ENCODE peak calls at places on chromosomes 16 and 17, in five cellular contexts. O is heart left ventricle; V is CD8-positive, alpha-beta T cell; P is Peyer's patch; J is HepG2. Y is an unnamed sample.

GRCh38 chr17:72922223-72922622 is 170.3 kb downstream of the SLC39A11 start:
- DNase-seq in P (no peak), J (no peak), V (no peak), O (no peak), Y (no peak)

GRCh38 chr16:48432136-48432535 is 46.9 kb upstream of the SIAH1 start:
- DNase-seq in J (no peak), V (no peak), P (no peak), O (no peak), Y (no peak)

GRCh38 chr16:35154627-35155026 is 1695.2 kb downstream of the TP53TG3F start:
- DNase-seq in P (no peak), V (no peak), J (no peak), O (no peak), Y (no peak)

GRCh38 chr16:4648917-4649316 is 24.3 kb downstream of the MGRN1 start:
- DNase-seq in V (no peak), J (no peak), O (no peak), P (no peak), Y (no peak)

GRCh38 chr16:23578096-23578830 is 17.9 kb downstream of the NDUFAB1 start:
- DNase-seq in J (no peak), V (no peak), O (no peak), P (no peak), Y (no peak)

GRCh38 chr17:69335018-69335417 is 8.1 kb upstream of the ABCA5 start:
- DNase-seq in J (peak; percentile 46), P (no peak), V (no peak), O (no peak), Y (no peak)

GRCh38 chr16:75107505-75107904 is 9.1 kb downstream of the LDHD start:
- DNase-seq in O (no peak), P (no peak), J (no peak), V (no peak), Y (no peak)

GRCh38 chr17:74631468-74632195 is 8.1 kb upstream of the CD300E start:
- DNase-seq in V (no peak), P (no peak), J (no peak), O (no peak), Y (no peak)

GRCh38 chr17:79984045-79984840 is 51.4 kb downstream of the TBC1D16 start:
- DNase-seq in P (no peak), O (no peak), V (no peak), J (no peak), Y (no peak)

GRCh38 chr17:74749262-74750038 is 1.0 kb downstream of the NHERF1 start:
- DNase-seq in J (no peak), V (peak; percentile 77), P (peak; percentile 49), O (no peak), Y (no peak)

GRCh38 chr17:81930142-81931125 is 2.9 kb upstream of the MAFG start:
- DNase-seq in O (no peak), V (no peak), J (no peak), P (no peak), Y (no peak)

GRCh38 chr16:68469728-68470460 is 21.6 kb upstream of the SMPD3 start:
- DNase-seq in V (no peak), O (no peak), P (peak; percentile 23), J (no peak), Y (no peak)

GRCh38 chr17:2351269-2351668 is 14.0 kb downstream of the SGSM2 start:
- DNase-seq in V (no peak), J (no peak), P (no peak), O (no peak), Y (no peak)

GRCh38 chr17:46013502-46014165 is 14.6 kb downstream of the STH start:
- DNase-seq in P (no peak), J (peak; percentile 82), V (no peak), O (no peak), Y (no peak)

GRCh38 chr17:77314601-77315000 is 173.8 kb downstream of the SEC14L1 start:
- DNase-seq in O (no peak), V (no peak), P (no peak), J (no peak), Y (no peak)

GRCh38 chr17:386145-386876 is 33.7 kb upstream of the RPH3AL start:
- DNase-seq in J (peak; percentile 47), P (peak; percentile 67), O (peak; percentile 78), V (peak; percentile 83), Y (peak; percentile 87)

GRCh38 chr16:69482410-69482951 is 58.1 kb downstream of the CYB5B start:
- DNase-seq in P (no peak), J (no peak), O (peak; percentile 83), V (no peak), Y (no peak)

GRCh38 chr16:49015189-49015540 is 266.5 kb downstream of the CBLN1 start:
- DNase-seq in O (no peak), J (no peak), P (no peak), V (no peak), Y (no peak)

GRCh38 chr17:40097931-40098845 is 2.2 kb downstream of the NR1D1 start:
- DNase-seq in O (peak; percentile 74), J (peak; percentile 93), V (no peak), P (no peak), Y (no peak)

GRCh38 chr16:48531011-48531962 is 78.7 kb downstream of the N4BP1 start:
- DNase-seq in V (no peak), J (no peak), O (peak; percentile 28), P (no peak), Y (no peak)

GRCh38 chr16:48919791-48920190 is 309.8 kb upstream of the N4BP1 start:
- DNase-seq in V (no peak), P (no peak), O (no peak), J (peak; percentile 58), Y (no peak)

GRCh38 chr16:79372504-79373184 is 227.9 kb downstream of the MAF start:
- DNase-seq in O (no peak), P (no peak), V (no peak), J (no peak), Y (no peak)

GRCh38 chr16:20774703-20775362 is 11.0 kb downstream of the ACSM3 start:
- DNase-seq in O (peak; percentile 25), P (peak; percentile 42), V (peak; percentile 50), J (peak; percentile 67), Y (peak; percentile 39)

GRCh38 chr17:48915459-48916282 is 7.5 kb downstream of the UBE2Z start:
- DNase-seq in O (no peak), J (no peak), V (no peak), P (no peak), Y (no peak)

GRCh38 chr16:48538746-48539484 is 71.1 kb downstream of the N4BP1 start:
- DNase-seq in P (no peak), O (no peak), J (peak; percentile 24), V (peak; percentile 54), Y (no peak)

GRCh38 chr17:73354423-73355284 is 42.9 kb upstream of the CDC42EP4 start:
- DNase-seq in P (no peak), O (no peak), J (no peak), V (no peak), Y (no peak)

GRCh38 chr16:984106-984505 is 2.5 kb downstream of the SOX8 start:
- DNase-seq in J (no peak), V (no peak), O (no peak), P (no peak), Y (no peak)

GRCh38 chr17:44281570-44281969 is 13.6 kb upstream of the SLC4A1 start:
- DNase-seq in J (no peak), V (no peak), P (no peak), O (no peak), Y (no peak)

GRCh38 chr17:71464241-71464640 is 656.6 kb upstream of the SOX9 start:
- DNase-seq in J (no peak), P (no peak), O (no peak), V (no peak), Y (no peak)

GRCh38 chr17:71461504-71462197 is 659.2 kb upstream of the SOX9 start:
- DNase-seq in V (no peak), P (no peak), J (no peak), O (no peak), Y (no peak)

GRCh38 chr17:71455219-71455618 is 665.6 kb upstream of the SOX9 start:
- DNase-seq in P (no peak), O (no peak), V (no peak), J (no peak), Y (no peak)

GRCh38 chr17:71458322-71458721 is 662.5 kb upstream of the SOX9 start:
- DNase-seq in V (no peak), O (no peak), P (no peak), J (no peak), Y (no peak)

DNA sequence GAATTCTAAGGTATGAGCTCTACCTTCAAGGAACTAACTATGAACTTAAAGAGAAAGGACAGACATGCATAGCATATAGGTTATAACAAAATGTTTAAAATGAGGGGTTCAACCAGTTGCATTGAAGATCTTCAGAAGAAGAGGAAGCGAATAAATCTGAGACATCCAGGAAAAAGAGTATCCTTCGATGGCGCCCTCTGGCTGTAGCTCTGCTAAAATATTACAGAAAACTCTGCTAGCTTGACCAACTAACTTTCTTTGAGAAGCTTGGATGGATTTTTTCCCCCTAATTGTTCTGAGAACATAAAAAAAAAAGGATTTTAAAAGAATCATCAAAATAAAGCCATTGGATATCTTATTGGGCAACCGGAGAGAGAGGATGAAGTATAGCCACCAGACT is 659.9 kb upstream of the SOX9 start:
- DNase-seq in P (no peak), V (no peak), O (no peak), J (no peak), Y (no peak)
- TF ChIP-seq CTCF in P (peak; percentile 42), V (no peak), O (peak; percentile 48), J (no peak), Y (peak; percentile 49)

DNA sequence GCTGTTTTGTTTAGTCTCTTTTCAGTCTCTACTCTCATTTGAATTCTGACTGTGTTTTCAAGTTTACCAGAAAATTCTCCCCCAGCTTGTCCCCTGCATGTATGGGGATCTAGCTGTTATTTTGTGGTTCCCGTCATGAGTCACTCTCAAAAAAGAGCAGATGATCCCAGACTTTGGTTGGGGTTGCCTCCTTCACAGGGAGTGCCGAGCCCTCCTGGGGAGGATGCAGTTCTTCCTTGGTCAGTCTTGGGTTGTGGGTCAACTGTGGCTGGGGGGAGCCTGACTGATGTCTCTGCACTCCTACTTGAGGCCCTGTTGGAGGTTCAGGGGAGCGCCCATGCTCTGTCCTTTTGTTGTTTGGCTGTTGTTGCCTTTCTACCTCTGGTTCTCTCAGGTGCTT is 37.7 kb downstream of the EPN2 start:
- DNase-seq in O (no peak), P (no peak), V (no peak), J (no peak), Y (no peak)
- TF ChIP-seq CTCF in O (no peak), P (no peak), V (no peak), J (no peak), Y (no peak)

GRCh38 chr17:50956750-50957523 is 90.8 kb upstream of the TOB1 start:
- DNase-seq in V (peak; percentile 80), P (peak; percentile 71), J (peak; percentile 70), O (peak; percentile 59), Y (no peak)
- TF ChIP-seq CTCF in V (peak; percentile 79), P (peak; percentile 63), J (peak; percentile 96), O (peak; percentile 70), Y (peak; percentile 82)

GRCh38 chr16:71249399-71249798 is 18.9 kb upstream of the HYDIN start:
- DNase-seq in P (no peak), O (no peak), V (no peak), J (no peak), Y (no peak)
- TF ChIP-seq CTCF in P (no peak), O (no peak), V (no peak), J (peak; percentile 12), Y (no peak)

DNA sequence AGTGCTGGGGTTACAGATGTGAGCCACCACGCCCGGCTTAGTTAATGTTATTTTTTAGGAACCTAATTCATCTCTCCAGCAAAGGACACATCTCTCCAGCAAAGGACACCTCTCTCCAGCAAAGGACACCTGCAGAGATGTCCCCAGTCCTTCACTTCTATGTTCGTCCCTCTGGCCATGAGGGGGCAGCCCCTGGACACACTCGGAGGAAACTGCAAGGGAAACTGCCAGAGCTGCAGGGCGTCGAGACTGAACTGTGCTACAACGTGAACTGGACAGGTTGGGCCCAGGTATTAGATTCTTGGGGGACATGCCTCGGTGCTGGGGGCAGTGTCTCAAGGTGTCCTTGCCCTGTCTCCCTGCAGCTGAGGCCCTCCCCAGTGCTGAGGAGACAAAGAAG is 4.7 kb downstream of the PFAS start:
- DNase-seq in O (peak; percentile 24), J (no peak), P (no peak), V (no peak), Y (no peak)
- TF ChIP-seq CTCF in O (peak; percentile 44), J (peak; percentile 21), P (peak; percentile 59), V (no peak), Y (peak; percentile 28)